ENCODE peak calls at places on chromosomes 4 and X, in six cellular contexts. F is cardiac muscle cell, S is epithelial cell of esophagus, E is progenitor cell of endocrine pancreas, M is RWPE1, P is GM12865. G is an unnamed sample.

GRCh38 chrX:106898462-106898861 is 4.7 kb downstream of the RIPPLY1 start:
- DNase-seq in F (peak; percentile 71), S (peak; percentile 51), E (no peak), M (peak; percentile 20), P (peak; percentile 48), G (peak; percentile 61)

GRCh38 chrX:134526399-134526798 is 66.4 kb downstream of the HPRT1 start:
- DNase-seq in F (no peak), S (peak; percentile 30), E (no peak), M (peak; percentile 35), P (no peak), G (no peak)

GRCh38 chr4:123547167-123547817 is 150.7 kb downstream of the SPRY1 start:
- DNase-seq in F (no peak), S (peak; percentile 80), E (peak; percentile 56), M (peak; percentile 28), P (no peak), G (peak; percentile 77)

GRCh38 chrX:10165580-10166247 is 8.9 kb downstream of the CLCN4 start:
- DNase-seq in F (peak; percentile 66), S (no peak), E (no peak), M (no peak), P (peak; percentile 3), G (no peak)

GRCh38 chr4:148263820-148264219 is 178.4 kb downstream of the NR3C2 start:
- DNase-seq in F (no peak), S (no peak), E (no peak), M (no peak), P (no peak), G (no peak)

GRCh38 chrX:120274958-120275357 is 24.3 kb downstream of the ZBTB33 start:
- DNase-seq in F (no peak), S (no peak), E (no peak), M (no peak), P (no peak), G (no peak)

GRCh38 chr4:25977397-25978170 is 63.6 kb downstream of the SMIM20 start:
- DNase-seq in F (no peak), S (no peak), E (no peak), M (no peak), P (no peak), G (no peak)

GRCh38 chrX:54184474-54184873 is 1.4 kb upstream of the FAM120C start:
- DNase-seq in F (no peak), S (no peak), E (no peak), M (no peak), P (no peak), G (no peak)

GRCh38 chr4:102055805-102056204 is 265.3 kb downstream of the BANK1 start:
- DNase-seq in F (no peak), S (no peak), E (no peak), M (no peak), P (no peak), G (no peak)

GRCh38 chrX:50180073-50180940 is 20.5 kb downstream of the AKAP4 start:
- DNase-seq in F (no peak), S (no peak), E (no peak), M (no peak), P (no peak), G (no peak)

GRCh38 chr4:99117876-99118693 is 26.0 kb downstream of the ADH4 start:
- DNase-seq in F (peak; percentile 48), S (peak; percentile 27), E (no peak), M (no peak), P (peak; percentile 2), G (peak; percentile 34)

GRCh38 chrX:23554304-23554703 is 113.0 kb upstream of the PRDX4 start:
- DNase-seq in F (peak; percentile 60), S (peak; percentile 52), E (no peak), M (peak; percentile 1), P (peak; percentile 47), G (peak; percentile 40)

GRCh38 chr4:26220704-26221103 is 100.1 kb upstream of the RBPJ start:
- DNase-seq in F (peak; percentile 57), S (peak; percentile 54), E (no peak), M (peak; percentile 38), P (no peak), G (peak; percentile 68)

GRCh38 chr4:158236304-158237030 is 26.2 kb downstream of the TMEM144 start:
- DNase-seq in F (peak; percentile 29), S (no peak), E (no peak), M (no peak), P (no peak), G (no peak)

GRCh38 chrX:132671229-132671641 is 182.4 kb upstream of the MBNL3 start:
- DNase-seq in F (no peak), S (no peak), E (no peak), M (peak; percentile 2), P (no peak), G (peak; percentile 19)

GRCh38 chr4:45004326-45004725 is 278.0 kb upstream of the GNPDA2 start:
- DNase-seq in F (no peak), S (no peak), E (no peak), M (no peak), P (no peak), G (no peak)

GRCh38 chr4:139525414-139525813 is 30.6 kb downstream of the SETD7 start:
- DNase-seq in F (no peak), S (no peak), E (no peak), M (no peak), P (peak; percentile 40), G (no peak)

GRCh38 chrX:71235482-71235881 is 12.5 kb downstream of the GJB1 start:
- DNase-seq in F (no peak), S (no peak), E (no peak), M (no peak), P (no peak), G (no peak)

DNA sequence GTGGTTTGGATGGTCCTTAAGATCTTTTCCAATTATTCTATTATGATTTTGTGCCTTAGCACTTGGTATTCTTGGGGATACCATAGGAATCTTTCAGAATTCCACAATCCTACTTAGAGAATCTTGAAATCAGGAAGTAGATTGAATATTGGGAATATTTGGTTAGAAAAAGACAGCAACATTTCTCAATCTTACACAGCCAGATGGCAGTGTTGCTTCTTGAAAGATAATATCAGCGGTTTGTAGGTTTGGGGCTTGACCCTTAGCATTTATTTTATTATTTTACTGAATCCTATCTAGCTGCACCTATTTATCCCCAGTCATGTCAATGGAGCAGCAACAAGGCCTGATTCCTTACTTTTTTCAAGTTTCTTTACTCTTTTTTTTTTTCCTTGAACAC is 28.6 kb downstream of the MAGEB1 start:
- DNase-seq in F (peak; percentile 38), S (peak; percentile 26), E (no peak), M (peak; percentile 3), P (no peak), G (peak; percentile 21)
- TF ChIP-seq CTCF in F (peak; percentile 25), S (peak; percentile 34), E (peak; percentile 53), M (peak; percentile 24), P (no peak), G (peak; percentile 32)

DNA sequence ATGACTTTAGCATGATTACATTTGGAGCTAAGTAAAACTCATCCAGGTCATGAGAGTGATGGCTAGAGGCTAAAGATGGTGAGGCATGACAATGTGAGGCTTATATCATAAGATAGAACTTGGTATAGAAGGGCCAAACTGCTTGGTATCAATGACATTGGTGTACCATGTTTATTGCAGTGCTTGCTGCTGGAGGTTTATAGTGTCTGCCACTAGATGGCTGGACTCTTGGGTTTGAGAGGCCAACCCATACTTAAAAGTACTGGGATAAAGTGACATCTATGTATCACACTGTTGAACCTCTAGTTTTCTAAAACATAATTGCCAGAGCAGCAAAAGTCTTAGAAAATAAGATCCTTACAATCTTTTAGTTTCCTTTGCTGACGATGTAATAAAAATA is 83.0 kb upstream of the TACR3 start:
- DNase-seq in F (no peak), S (no peak), E (no peak), M (no peak), P (no peak), G (no peak)
- TF ChIP-seq CTCF in F (no peak), S (peak; percentile 6), E (no peak), M (no peak), P (peak; percentile 3), G (no peak)

GRCh38 chr4:110821186-110821585 is 198.3 kb upstream of the PITX2 start:
- DNase-seq in F (no peak), S (no peak), E (no peak), M (no peak), P (no peak), G (no peak)

GRCh38 chr4:110826656-110827055 is 203.8 kb upstream of the PITX2 start:
- DNase-seq in F (no peak), S (no peak), E (no peak), M (no peak), P (no peak), G (no peak)

GRCh38 chr4:110824344-110824743 is 201.5 kb upstream of the PITX2 start:
- DNase-seq in F (no peak), S (no peak), E (no peak), M (no peak), P (no peak), G (no peak)

GRCh38 chr4:110823251-110823650 is 200.4 kb upstream of the PITX2 start:
- DNase-seq in F (peak; percentile 6), S (peak; percentile 75), E (no peak), M (peak; percentile 34), P (no peak), G (peak; percentile 41)
- TF ChIP-seq CTCF in F (no peak), S (no peak), E (no peak), M (no peak), P (no peak), G (no peak)

DNA sequence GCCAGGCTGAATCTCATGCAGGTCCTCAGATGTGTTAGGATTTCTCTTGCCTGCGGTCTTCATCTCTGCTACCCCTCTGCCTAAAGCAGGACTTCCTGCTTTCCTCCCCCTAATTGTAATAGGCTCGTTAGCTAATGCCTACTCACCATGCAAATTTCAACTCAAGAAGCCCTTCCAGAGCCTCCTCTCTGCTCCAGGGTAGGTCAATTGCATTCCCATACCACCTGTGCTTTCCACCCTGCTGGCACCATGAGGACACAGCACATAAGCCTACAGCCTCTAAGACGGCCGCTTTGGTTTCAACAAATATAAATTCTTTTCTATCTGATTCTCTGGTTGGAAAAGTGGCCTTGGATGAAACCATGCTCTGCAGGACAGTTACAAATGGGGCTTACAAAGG is 93.9 kb downstream of the QDPR start:
- DNase-seq in F (no peak), S (no peak), E (no peak), M (no peak), P (no peak), G (no peak)
- TF ChIP-seq CTCF in F (no peak), S (no peak), E (no peak), M (no peak), P (no peak), G (no peak)

GRCh38 chr4:152824561-152824960 is 44.8 kb downstream of the ARFIP1 start:
- DNase-seq in F (no peak), S (no peak), E (no peak), M (no peak), P (no peak), G (no peak)

GRCh38 chr4:152820073-152820472 is 40.3 kb downstream of the ARFIP1 start:
- DNase-seq in F (no peak), S (no peak), E (no peak), M (no peak), P (no peak), G (no peak)

GRCh38 chr4:152828122-152828521 is 48.4 kb downstream of the ARFIP1 start:
- DNase-seq in F (no peak), S (peak; percentile 22), E (no peak), M (no peak), P (no peak), G (peak; percentile 20)

GRCh38 chr4:152822323-152822722 is 42.6 kb downstream of the ARFIP1 start:
- DNase-seq in F (no peak), S (no peak), E (no peak), M (no peak), P (no peak), G (no peak)

GRCh38 chr4:152825336-152825735 is 45.6 kb downstream of the ARFIP1 start:
- DNase-seq in F (no peak), S (no peak), E (no peak), M (no peak), P (no peak), G (no peak)
- TF ChIP-seq CTCF in F (no peak), S (no peak), E (no peak), M (no peak), P (no peak), G (no peak)

GRCh38 chrX:136295380-136295779 is 5.4 kb upstream of the ADGRG4 start:
- DNase-seq in F (no peak), S (no peak), E (no peak), M (no peak), P (no peak), G (no peak)
- TF ChIP-seq CTCF in F (no peak), S (no peak), E (no peak), M (no peak), P (no peak), G (no peak)

G was measured in bronchial epithelial cell.